ENCODE peak calls at places on chromosomes 7 and 10, in eight cellular contexts. One of them, this sample, is unnamed.

GRCh38 chr7:113321201-113321600 is 202.8 kb upstream of the SMIM30 start:
- DNase-seq in foreskin fibroblast: no peak
- DNase-seq in Daoy: no peak
- DNase-seq in activated naive CD4-positive, alpha-beta T cell treated with Interleukin-2 at 50 U/mL for 16 hours: no peak
- DNase-seq in kidney tubule cell: peak
- DNase-seq in HTR-8/SVneo: no peak
- DNase-seq in NCI-H1436: no peak
- DNase-seq in GM12891: no peak
- DNase-seq in this sample: no peak

GRCh38 chr10:121627810-121628209 is 29.6 kb upstream of the FGFR2 start:
- DNase-seq in activated naive CD4-positive, alpha-beta T cell treated with Interleukin-2 at 50 U/mL for 16 hours: no peak
- DNase-seq in HTR-8/SVneo: no peak
- DNase-seq in NCI-H1436: no peak
- DNase-seq in foreskin fibroblast: no peak
- DNase-seq in kidney tubule cell: no peak
- DNase-seq in GM12891: no peak
- DNase-seq in Daoy: peak
- DNase-seq in this sample: no peak

GRCh38 chr7:1122832-1123501 is 35.1 kb downstream of the GPER1 start:
- DNase-seq in activated naive CD4-positive, alpha-beta T cell treated with Interleukin-2 at 50 U/mL for 16 hours: no peak
- DNase-seq in foreskin fibroblast: no peak
- DNase-seq in HTR-8/SVneo: no peak
- DNase-seq in kidney tubule cell: no peak
- DNase-seq in GM12891: no peak
- DNase-seq in NCI-H1436: no peak
- DNase-seq in Daoy: no peak
- DNase-seq in this sample: no peak

GRCh38 chr7:13166801-13167200 is 479.4 kb downstream of the ARL4A start:
- DNase-seq in NCI-H1436: no peak
- DNase-seq in HTR-8/SVneo: no peak
- DNase-seq in activated naive CD4-positive, alpha-beta T cell treated with Interleukin-2 at 50 U/mL for 16 hours: no peak
- DNase-seq in foreskin fibroblast: no peak
- DNase-seq in kidney tubule cell: no peak
- DNase-seq in Daoy: no peak
- DNase-seq in GM12891: no peak
- DNase-seq in this sample: no peak

GRCh38 chr7:128863433-128863989 is 855 bp downstream of the ATP6V1F start:
- DNase-seq in HTR-8/SVneo: peak
- DNase-seq in activated naive CD4-positive, alpha-beta T cell treated with Interleukin-2 at 50 U/mL for 16 hours: peak
- DNase-seq in NCI-H1436: peak
- DNase-seq in foreskin fibroblast: peak
- DNase-seq in Daoy: peak
- DNase-seq in GM12891: peak
- DNase-seq in kidney tubule cell: peak
- DNase-seq in this sample: peak

GRCh38 chr7:138918756-138919155 is 62.4 kb downstream of the KIAA1549 start:
- DNase-seq in kidney tubule cell: no peak
- DNase-seq in HTR-8/SVneo: no peak
- DNase-seq in activated naive CD4-positive, alpha-beta T cell treated with Interleukin-2 at 50 U/mL for 16 hours: no peak
- DNase-seq in GM12891: no peak
- DNase-seq in foreskin fibroblast: no peak
- DNase-seq in Daoy: no peak
- DNase-seq in NCI-H1436: no peak
- DNase-seq in this sample: no peak

GRCh38 chr10:78214931-78215330 is 181.3 kb downstream of the RPS24 start:
- DNase-seq in GM12891: no peak
- DNase-seq in foreskin fibroblast: no peak
- DNase-seq in HTR-8/SVneo: no peak
- DNase-seq in activated naive CD4-positive, alpha-beta T cell treated with Interleukin-2 at 50 U/mL for 16 hours: no peak
- DNase-seq in kidney tubule cell: no peak
- DNase-seq in Daoy: no peak
- DNase-seq in NCI-H1436: no peak
- DNase-seq in this sample: no peak

GRCh38 chr7:20562461-20562860 is 53.0 kb upstream of the ABCB5 start:
- DNase-seq in NCI-H1436: no peak
- DNase-seq in GM12891: no peak
- DNase-seq in activated naive CD4-positive, alpha-beta T cell treated with Interleukin-2 at 50 U/mL for 16 hours: no peak
- DNase-seq in kidney tubule cell: peak
- DNase-seq in foreskin fibroblast: no peak
- DNase-seq in Daoy: no peak
- DNase-seq in HTR-8/SVneo: peak
- DNase-seq in this sample: no peak

GRCh38 chr7:144102041-144102440 is 7.3 kb upstream of the OR2A2 start:
- DNase-seq in kidney tubule cell: no peak
- DNase-seq in foreskin fibroblast: no peak
- DNase-seq in Daoy: no peak
- DNase-seq in GM12891: no peak
- DNase-seq in activated naive CD4-positive, alpha-beta T cell treated with Interleukin-2 at 50 U/mL for 16 hours: no peak
- DNase-seq in NCI-H1436: no peak
- DNase-seq in HTR-8/SVneo: no peak
- DNase-seq in this sample: no peak

GRCh38 chr10:18260308-18260971 is 120.2 kb downstream of the CACNB2 start:
- DNase-seq in kidney tubule cell: no peak
- DNase-seq in HTR-8/SVneo: no peak
- DNase-seq in foreskin fibroblast: no peak
- DNase-seq in activated naive CD4-positive, alpha-beta T cell treated with Interleukin-2 at 50 U/mL for 16 hours: no peak
- DNase-seq in Daoy: no peak
- DNase-seq in NCI-H1436: no peak
- DNase-seq in GM12891: no peak
- DNase-seq in this sample: no peak

This sample was measured in Peyer's patch.